ENCODE peak calls at places on chromosomes 2 and 18, in four cellular contexts. P is GM23248, D is neural progenitor cell, M is GM23338. H is an unnamed sample.

GRCh38 chr2:193584522-193584938 is 1389.8 kb upstream of the TMEFF2 start:
- DNase-seq in P (peak), D (peak), M (peak), H (peak)

GRCh38 chr18:54043484-54044256 is 180.8 kb downstream of the MBD2 start:
- DNase-seq in P (peak), D (no peak), M (no peak), H (no peak)

GRCh38 chr2:182615036-182615435 is 101.0 kb upstream of the DNAJC10 start:
- DNase-seq in P (peak), D (no peak), M (no peak), H (no peak)

GRCh38 chr2:65919579-65920188 is 487.3 kb upstream of the SPRED2 start:
- DNase-seq in P (no peak), D (no peak), M (peak), H (no peak)

GRCh38 chr2:102592601-102593000 is 26.8 kb upstream of the SLC9A2 start:
- DNase-seq in P (peak), D (peak), M (peak), H (peak)

GRCh38 chr2:36357506-36358316 is 2.1 kb downstream of the CRIM1 start:
- DNase-seq in P (peak), D (peak), M (peak), H (peak)

GRCh38 chr2:15563227-15564100 is 2.3 kb upstream of the NBAS start:
- DNase-seq in P (no peak), D (no peak), M (no peak), H (no peak)

GRCh38 chr2:29115797-29116781 is 874 bp downstream of the CLIP4 start:
- DNase-seq in P (peak), D (peak), M (peak), H (peak)

GRCh38 chr2:161905389-161906046 is 168.5 kb downstream of the DPP4 start:
- DNase-seq in P (no peak), D (no peak), M (no peak), H (peak)

GRCh38 chr18:48527467-48527866 is 11.4 kb upstream of the CTIF start:
- DNase-seq in P (no peak), D (no peak), M (no peak), H (no peak)

GRCh38 chr2:71693286-71694270 is 240.2 kb downstream of the DYSF start:
- DNase-seq in P (no peak), D (no peak), M (no peak), H (no peak)

GRCh38 chr2:84888401-84889276 is 7.8 kb upstream of the TRABD2A start:
- DNase-seq in P (peak), D (no peak), M (no peak), H (peak)

DNA sequence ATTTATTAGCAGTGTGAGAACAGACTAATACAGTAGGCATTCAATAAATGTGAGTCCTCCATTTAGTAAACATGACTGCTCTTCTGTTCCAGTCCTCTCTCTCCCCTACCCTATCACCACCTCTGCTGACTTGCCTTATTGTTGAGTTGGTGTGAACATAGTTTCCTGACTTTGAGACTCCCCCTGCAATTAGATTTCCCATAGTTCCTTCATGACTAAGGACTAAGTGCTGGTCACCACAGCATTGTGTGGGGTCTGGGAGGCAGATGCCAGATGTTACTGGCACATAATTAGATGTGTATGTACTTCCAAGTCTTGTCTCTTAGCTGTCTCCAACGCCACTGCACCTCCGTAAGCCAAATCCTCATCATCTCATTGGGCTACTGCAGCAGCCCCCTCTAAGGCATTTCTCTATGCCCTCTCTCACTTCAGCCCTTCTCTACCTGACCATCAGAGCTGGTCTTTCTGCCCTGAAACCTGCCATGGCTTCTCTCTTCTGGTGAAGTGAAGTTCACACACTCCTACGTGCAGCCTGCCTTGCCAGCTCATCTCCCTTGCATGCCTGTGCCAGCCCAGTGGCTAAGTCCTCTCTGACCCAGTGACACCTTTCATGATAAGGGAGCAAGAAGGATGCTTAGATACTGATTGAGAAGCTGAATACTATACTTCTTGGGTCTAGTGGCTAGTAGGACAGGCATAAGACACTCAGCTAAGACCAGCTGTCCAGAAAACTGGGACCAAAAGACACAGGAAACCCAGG is 81.6 kb upstream of the ALPP start:
- DNase-seq in P (peak), D (no peak), M (no peak), H (no peak)
- TF ChIP-seq EZH2phosphoT487 in P (no peak), D (no peak), M (no peak), H (no peak)

GRCh38 chr2:219508933-219509779 is 5.1 kb upstream of the ASIC4 start:
- DNase-seq in P (peak), D (no peak), M (peak), H (no peak)

GRCh38 chr2:219510512-219511135 is 3.7 kb upstream of the ASIC4 start:
- DNase-seq in P (no peak), D (peak), M (peak), H (no peak)

GRCh38 chr2:219511547-219512325 is 2.5 kb upstream of the ASIC4 start:
- DNase-seq in P (no peak), D (peak), M (peak), H (no peak)

GRCh38 chr2:219508444-219508734 is 5.9 kb upstream of the ASIC4 start:
- DNase-seq in P (no peak), D (no peak), M (no peak), H (no peak)

DNA sequence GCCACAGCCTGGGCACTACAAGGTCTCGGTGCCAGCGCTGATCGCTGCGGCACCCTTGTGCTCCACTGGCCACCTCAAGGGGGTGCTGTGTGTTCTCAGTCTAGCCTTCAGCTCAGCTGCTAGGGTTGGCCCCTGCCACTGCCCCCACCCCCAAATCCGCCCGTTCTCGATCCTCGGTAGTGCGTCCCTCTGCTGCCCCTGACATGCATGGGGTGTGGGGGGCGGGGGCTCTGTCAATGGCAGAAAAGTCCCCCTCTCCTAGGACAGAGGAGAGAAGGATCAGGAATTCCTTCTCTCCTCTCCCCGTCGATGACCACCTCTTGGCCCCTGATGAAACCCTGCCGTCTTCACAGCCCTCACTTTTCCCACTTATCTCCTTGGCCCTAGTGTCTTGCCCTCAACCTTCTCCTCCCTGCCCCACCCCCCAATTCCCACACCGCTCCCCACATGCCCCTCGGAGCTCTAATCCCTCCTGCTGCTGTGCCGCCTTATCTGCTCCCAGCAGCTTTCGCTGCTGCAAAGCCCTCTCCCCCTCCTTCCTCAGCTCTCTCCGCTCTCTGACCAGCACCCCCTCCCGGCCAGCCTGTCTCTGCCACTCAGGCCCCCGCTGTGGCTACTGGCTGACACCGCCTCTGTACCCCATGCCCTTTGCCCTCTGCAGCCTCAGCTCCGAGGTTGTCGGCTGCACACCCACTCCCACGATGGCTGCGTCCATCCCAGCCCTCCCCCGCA is 4.3 kb upstream of the ASIC4 start:
- DNase-seq in P (peak), D (peak), M (peak), H (peak)
- H2AFZ ChIP-seq in P (no peak), D (no peak), M (peak), H (no peak)

DNA sequence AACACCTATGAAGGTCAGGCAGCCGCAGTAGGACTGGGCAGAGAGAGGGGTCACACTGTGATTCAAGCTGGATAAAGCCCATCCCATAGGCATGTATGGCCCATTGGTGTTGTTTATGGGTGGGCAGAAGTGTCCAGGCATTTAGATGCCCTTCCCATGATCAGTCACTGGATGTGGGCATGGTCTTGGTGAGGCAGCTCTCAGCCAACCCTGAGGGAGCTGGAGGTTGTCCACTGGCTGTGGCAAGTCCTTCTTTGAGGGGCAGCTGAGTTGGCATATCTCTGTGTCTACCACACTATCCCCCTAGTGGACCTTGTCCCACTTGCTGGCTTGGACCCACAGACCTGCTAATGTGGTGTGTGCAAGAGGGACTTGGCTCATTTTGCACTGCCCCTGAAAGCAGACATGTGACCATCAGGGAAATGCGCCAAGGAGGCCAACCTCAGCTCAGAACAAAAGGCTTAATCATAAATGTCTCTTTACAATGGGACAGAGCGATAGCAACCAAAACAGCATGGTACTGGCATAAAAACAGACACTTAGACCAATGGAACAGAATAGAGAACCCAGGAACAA is 82.0 kb downstream of the TMEM17 start:
- DNase-seq in P (no peak), D (no peak), M (no peak), H (no peak)
- TF ChIP-seq EZH2phosphoT487 in P (no peak), D (no peak), M (no peak), H (no peak)

GRCh38 chr18:70452501-70452900 is 163.7 kb downstream of the SOCS6 start:
- DNase-seq in P (no peak), D (peak), M (peak), H (no peak)

GRCh38 chr18:70456376-70456775 is 167.5 kb downstream of the SOCS6 start:
- DNase-seq in P (no peak), D (no peak), M (no peak), H (no peak)

GRCh38 chr18:70457223-70457622 is 168.4 kb downstream of the SOCS6 start:
- DNase-seq in P (no peak), D (no peak), M (no peak), H (no peak)

GRCh38 chr18:70453058-70453775 is 164.4 kb downstream of the SOCS6 start:
- DNase-seq in P (peak), D (no peak), M (no peak), H (no peak)

DNA sequence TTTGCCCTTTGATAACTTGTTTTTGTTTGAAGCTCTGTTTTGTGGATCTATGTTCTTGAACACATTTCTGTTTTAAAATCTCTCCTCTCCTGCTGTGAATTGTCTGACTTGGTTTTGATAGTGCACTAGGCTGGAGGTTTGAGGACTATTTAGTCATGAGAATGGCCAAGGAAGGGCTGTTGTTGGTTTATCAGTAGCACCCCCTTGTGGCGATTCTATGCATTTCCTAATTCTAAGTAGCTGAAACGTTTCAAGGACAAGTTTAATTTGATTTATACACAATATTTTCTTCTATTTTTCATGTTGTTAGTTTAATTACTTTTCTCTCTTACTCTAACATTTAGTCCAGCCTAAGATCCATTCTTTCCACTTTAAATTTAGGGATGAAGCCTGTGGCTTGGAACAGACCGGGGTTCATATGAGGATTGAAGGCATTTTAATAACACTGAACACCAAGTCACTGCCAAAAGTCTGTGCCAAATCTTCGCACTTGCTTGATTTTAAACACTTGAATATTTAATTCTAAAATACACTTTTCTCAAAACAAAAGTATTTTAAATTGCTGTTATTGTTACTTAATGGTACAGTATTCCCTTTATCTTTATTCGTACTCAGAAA is 166.0 kb downstream of the SOCS6 start:
- DNase-seq in P (peak), D (peak), M (peak), H (peak)
- H2AFZ ChIP-seq in P (peak), D (no peak), M (no peak), H (no peak)

GRCh38 chr2:62467475-62468321 is 38.3 kb downstream of the TMEM17 start:
- DNase-seq in P (peak), D (no peak), M (peak), H (no peak)
- TF ChIP-seq EZH2phosphoT487 in P (no peak), D (no peak), M (no peak), H (no peak)

DNA sequence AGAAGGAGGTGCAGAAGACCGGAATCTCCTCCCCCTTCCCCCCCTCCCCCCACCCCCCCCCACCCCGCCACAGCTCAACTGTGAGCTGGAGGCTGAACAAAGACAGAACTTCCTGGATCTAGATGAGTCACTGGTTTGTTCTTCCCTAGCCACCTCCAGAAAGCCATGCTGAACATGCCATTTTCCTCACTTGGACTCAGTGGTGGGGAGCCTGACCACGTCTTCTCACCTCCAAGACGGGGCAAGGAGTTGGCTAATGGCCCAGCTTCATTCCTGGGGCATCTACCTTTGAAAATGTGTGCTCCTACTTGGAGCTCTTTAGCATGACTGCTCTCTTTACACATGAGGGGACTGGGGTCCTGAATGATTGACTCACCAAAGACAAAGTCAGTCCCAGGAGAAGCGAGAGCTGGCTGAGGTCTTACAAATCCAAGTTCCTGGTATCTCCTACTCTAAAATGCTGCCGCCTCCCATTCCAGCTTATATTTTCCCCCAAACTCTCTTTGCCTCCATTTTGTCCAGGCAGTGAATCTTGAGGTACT is 22.6 kb upstream of the FZD5 start:
- DNase-seq in P (peak), D (no peak), M (peak), H (no peak)
- H2AFZ ChIP-seq in P (peak), D (peak), M (peak), H (peak)